ENCODE peak calls at places on chromosomes 7 and 10, in five cellular contexts. One of them, this sample, is unnamed.

GRCh38 chr7:29331163-29331562 is 136.6 kb downstream of the CHN2 start:
- DNase-seq in SW480: no peak
- DNase-seq in AG08395: no peak
- DNase-seq in GM19239: no peak
- DNase-seq in HT1080: no peak
- DNase-seq in this sample: no peak

GRCh38 chr10:59648711-59649201 is 60.9 kb downstream of the SLC16A9 start:
- DNase-seq in HT1080: no peak
- DNase-seq in GM19239: no peak
- DNase-seq in AG08395: no peak
- DNase-seq in SW480: no peak
- DNase-seq in this sample: no peak

GRCh38 chr7:92808635-92809034 is 27.7 kb downstream of the CDK6 start:
- DNase-seq in HT1080: no peak
- DNase-seq in GM19239: no peak
- DNase-seq in SW480: no peak
- DNase-seq in AG08395: no peak
- DNase-seq in this sample: no peak

GRCh38 chr7:81501220-81501619 is 268.6 kb downstream of the HGF start:
- DNase-seq in HT1080: peak
- DNase-seq in AG08395: peak
- DNase-seq in SW480: no peak
- DNase-seq in GM19239: no peak
- DNase-seq in this sample: peak

GRCh38 chr10:103592186-103593021 is 98.9 kb downstream of the NEURL1 start:
- DNase-seq in SW480: peak
- DNase-seq in GM19239: peak
- DNase-seq in HT1080: peak
- DNase-seq in AG08395: peak
- DNase-seq in this sample: peak

GRCh38 chr7:135175931-135176330 is 5.4 kb upstream of the CYREN start:
- DNase-seq in GM19239: no peak
- DNase-seq in AG08395: no peak
- DNase-seq in HT1080: no peak
- DNase-seq in SW480: no peak
- DNase-seq in this sample: no peak

GRCh38 chr7:24992314-24992713 is 12.3 kb upstream of the OSBPL3 start:
- DNase-seq in SW480: no peak
- DNase-seq in GM19239: no peak
- DNase-seq in HT1080: no peak
- DNase-seq in AG08395: no peak
- DNase-seq in this sample: no peak

GRCh38 chr10:11113156-11113555 is 95.5 kb downstream of the CELF2 start:
- DNase-seq in AG08395: no peak
- DNase-seq in GM19239: peak
- DNase-seq in SW480: no peak
- DNase-seq in HT1080: no peak
- DNase-seq in this sample: no peak

GRCh38 chr10:86888585-86889381 is 68.6 kb downstream of the MMRN2 start:
- DNase-seq in HT1080: peak
- DNase-seq in GM19239: peak
- DNase-seq in SW480: peak
- DNase-seq in AG08395: peak
- DNase-seq in this sample: peak